ENCODE peak calls at places on chromosomes 6 and 20, in eight cellular contexts. One of them, this sample, is unnamed.

GRCh38 chr6:46715106-46715505 is 20.1 kb downstream of the PLA2G7 start:
- DNase-seq in PC-3: peak
- DNase-seq in M059J: peak
- DNase-seq in H1: no peak
- DNase-seq in activated gamma-delta T cell treated with anti-CD3 and anti-CD28 coated beads, Interleukin-2, amount 50 U/mL, for 16 hours: no peak
- DNase-seq in GM23248: peak
- DNase-seq in RWPE1: peak
- DNase-seq in CD8-positive, alpha-beta T cell: no peak
- DNase-seq in this sample: peak

GRCh38 chr6:112833546-112834215 is 486.6 kb downstream of the RFPL4B start:
- DNase-seq in PC-3: no peak
- DNase-seq in M059J: no peak
- DNase-seq in H1: no peak
- DNase-seq in activated gamma-delta T cell treated with anti-CD3 and anti-CD28 coated beads, Interleukin-2, amount 50 U/mL, for 16 hours: no peak
- DNase-seq in GM23248: no peak
- DNase-seq in RWPE1: no peak
- DNase-seq in CD8-positive, alpha-beta T cell: no peak
- DNase-seq in this sample: no peak

GRCh38 chr20:37380864-37381579 is 35.1 kb downstream of the SRC start:
- DNase-seq in PC-3: no peak
- DNase-seq in M059J: no peak
- DNase-seq in H1: no peak
- DNase-seq in activated gamma-delta T cell treated with anti-CD3 and anti-CD28 coated beads, Interleukin-2, amount 50 U/mL, for 16 hours: no peak
- DNase-seq in GM23248: no peak
- DNase-seq in RWPE1: no peak
- DNase-seq in CD8-positive, alpha-beta T cell: no peak
- DNase-seq in this sample: peak

GRCh38 chr20:41247523-41248370 is 69.8 kb downstream of the ZHX3 start:
- DNase-seq in PC-3: no peak
- DNase-seq in M059J: no peak
- DNase-seq in H1: no peak
- DNase-seq in activated gamma-delta T cell treated with anti-CD3 and anti-CD28 coated beads, Interleukin-2, amount 50 U/mL, for 16 hours: no peak
- DNase-seq in GM23248: no peak
- DNase-seq in RWPE1: no peak
- DNase-seq in CD8-positive, alpha-beta T cell: no peak
- DNase-seq in this sample: no peak

GRCh38 chr20:52958206-52958605 is 14.0 kb upstream of the TSHZ2 start:
- DNase-seq in PC-3: no peak
- DNase-seq in M059J: peak
- DNase-seq in H1: no peak
- DNase-seq in activated gamma-delta T cell treated with anti-CD3 and anti-CD28 coated beads, Interleukin-2, amount 50 U/mL, for 16 hours: no peak
- DNase-seq in GM23248: peak
- DNase-seq in RWPE1: no peak
- DNase-seq in CD8-positive, alpha-beta T cell: no peak
- DNase-seq in this sample: no peak

GRCh38 chr20:12916699-12917098 is 92.1 kb upstream of the SPTLC3 start:
- DNase-seq in PC-3: no peak
- DNase-seq in M059J: peak
- DNase-seq in H1: no peak
- DNase-seq in activated gamma-delta T cell treated with anti-CD3 and anti-CD28 coated beads, Interleukin-2, amount 50 U/mL, for 16 hours: no peak
- DNase-seq in GM23248: peak
- DNase-seq in RWPE1: no peak
- DNase-seq in CD8-positive, alpha-beta T cell: no peak
- DNase-seq in this sample: no peak

GRCh38 chr20:5393218-5393870 is 76.6 kb upstream of the PROKR2 start:
- DNase-seq in PC-3: no peak
- DNase-seq in M059J: no peak
- DNase-seq in H1: no peak
- DNase-seq in activated gamma-delta T cell treated with anti-CD3 and anti-CD28 coated beads, Interleukin-2, amount 50 U/mL, for 16 hours: no peak
- DNase-seq in GM23248: no peak
- DNase-seq in RWPE1: no peak
- DNase-seq in CD8-positive, alpha-beta T cell: no peak
- DNase-seq in this sample: no peak

GRCh38 chr6:110529355-110529754 is 52.9 kb upstream of the SLC22A16 start:
- DNase-seq in PC-3: peak
- DNase-seq in M059J: peak
- DNase-seq in H1: no peak
- DNase-seq in activated gamma-delta T cell treated with anti-CD3 and anti-CD28 coated beads, Interleukin-2, amount 50 U/mL, for 16 hours: no peak
- DNase-seq in GM23248: peak
- DNase-seq in RWPE1: no peak
- DNase-seq in CD8-positive, alpha-beta T cell: no peak
- DNase-seq in this sample: peak

GRCh38 chr6:145808239-145808638 is 6.4 kb downstream of the FBXO30 start:
- DNase-seq in PC-3: no peak
- DNase-seq in M059J: no peak
- DNase-seq in H1: no peak
- DNase-seq in activated gamma-delta T cell treated with anti-CD3 and anti-CD28 coated beads, Interleukin-2, amount 50 U/mL, for 16 hours: no peak
- DNase-seq in GM23248: peak
- DNase-seq in RWPE1: no peak
- DNase-seq in CD8-positive, alpha-beta T cell: no peak
- DNase-seq in this sample: peak

GRCh38 chr6:49001856-49002255 is 461.2 kb downstream of the MMUT start:
- DNase-seq in PC-3: peak
- DNase-seq in M059J: peak
- DNase-seq in H1: no peak
- DNase-seq in activated gamma-delta T cell treated with anti-CD3 and anti-CD28 coated beads, Interleukin-2, amount 50 U/mL, for 16 hours: no peak
- DNase-seq in GM23248: peak
- DNase-seq in RWPE1: no peak
- DNase-seq in CD8-positive, alpha-beta T cell: no peak
- DNase-seq in this sample: no peak

GRCh38 chr6:4961322-4962168 is 42.3 kb downstream of the RPP40 start:
- DNase-seq in PC-3: peak
- DNase-seq in M059J: no peak
- DNase-seq in H1: no peak
- DNase-seq in activated gamma-delta T cell treated with anti-CD3 and anti-CD28 coated beads, Interleukin-2, amount 50 U/mL, for 16 hours: no peak
- DNase-seq in GM23248: peak
- DNase-seq in RWPE1: no peak
- DNase-seq in CD8-positive, alpha-beta T cell: no peak
- DNase-seq in this sample: no peak

GRCh38 chr6:22049002-22049401 is 247.8 kb downstream of the PRL start:
- DNase-seq in PC-3: peak
- DNase-seq in M059J: no peak
- DNase-seq in H1: no peak
- DNase-seq in activated gamma-delta T cell treated with anti-CD3 and anti-CD28 coated beads, Interleukin-2, amount 50 U/mL, for 16 hours: no peak
- DNase-seq in GM23248: no peak
- DNase-seq in RWPE1: no peak
- DNase-seq in CD8-positive, alpha-beta T cell: no peak
- DNase-seq in this sample: no peak

GRCh38 chr20:19205999-19206398 is 6.4 kb upstream of the SLC24A3 start:
- DNase-seq in PC-3: peak
- DNase-seq in M059J: peak
- DNase-seq in H1: no peak
- DNase-seq in activated gamma-delta T cell treated with anti-CD3 and anti-CD28 coated beads, Interleukin-2, amount 50 U/mL, for 16 hours: peak
- DNase-seq in GM23248: peak
- DNase-seq in RWPE1: peak
- DNase-seq in CD8-positive, alpha-beta T cell: peak
- DNase-seq in this sample: peak

GRCh38 chr6:41455410-41455809 is 90.8 kb upstream of the FOXP4 start:
- DNase-seq in PC-3: no peak
- DNase-seq in M059J: no peak
- DNase-seq in H1: no peak
- DNase-seq in activated gamma-delta T cell treated with anti-CD3 and anti-CD28 coated beads, Interleukin-2, amount 50 U/mL, for 16 hours: no peak
- DNase-seq in GM23248: no peak
- DNase-seq in RWPE1: no peak
- DNase-seq in CD8-positive, alpha-beta T cell: no peak
- DNase-seq in this sample: no peak

GRCh38 chr6:89553446-89553845 is 85.1 kb downstream of the LYRM2 start:
- DNase-seq in PC-3: no peak
- DNase-seq in M059J: no peak
- DNase-seq in H1: no peak
- DNase-seq in activated gamma-delta T cell treated with anti-CD3 and anti-CD28 coated beads, Interleukin-2, amount 50 U/mL, for 16 hours: no peak
- DNase-seq in GM23248: no peak
- DNase-seq in RWPE1: no peak
- DNase-seq in CD8-positive, alpha-beta T cell: no peak
- DNase-seq in this sample: no peak

GRCh38 chr6:140537211-140537610 is 1162.8 kb upstream of the CITED2 start:
- DNase-seq in PC-3: peak
- DNase-seq in M059J: peak
- DNase-seq in H1: no peak
- DNase-seq in activated gamma-delta T cell treated with anti-CD3 and anti-CD28 coated beads, Interleukin-2, amount 50 U/mL, for 16 hours: no peak
- DNase-seq in GM23248: peak
- DNase-seq in RWPE1: no peak
- DNase-seq in CD8-positive, alpha-beta T cell: no peak
- DNase-seq in this sample: no peak

GRCh38 chr6:157989541-157990289 is 8.1 kb downstream of the SYNJ2 start:
- DNase-seq in PC-3: peak
- DNase-seq in M059J: peak
- DNase-seq in H1: no peak
- DNase-seq in activated gamma-delta T cell treated with anti-CD3 and anti-CD28 coated beads, Interleukin-2, amount 50 U/mL, for 16 hours: no peak
- DNase-seq in GM23248: peak
- DNase-seq in RWPE1: peak
- DNase-seq in CD8-positive, alpha-beta T cell: no peak
- DNase-seq in this sample: no peak

GRCh38 chr6:95581073-95581472 is 3.7 kb downstream of the MANEA start:
- DNase-seq in PC-3: no peak
- DNase-seq in M059J: no peak
- DNase-seq in H1: no peak
- DNase-seq in activated gamma-delta T cell treated with anti-CD3 and anti-CD28 coated beads, Interleukin-2, amount 50 U/mL, for 16 hours: no peak
- DNase-seq in GM23248: peak
- DNase-seq in RWPE1: no peak
- DNase-seq in CD8-positive, alpha-beta T cell: no peak
- DNase-seq in this sample: no peak

GRCh38 chr6:16849280-16850210 is 88.3 kb upstream of the ATXN1 start:
- DNase-seq in PC-3: peak
- DNase-seq in M059J: peak
- DNase-seq in H1: no peak
- DNase-seq in activated gamma-delta T cell treated with anti-CD3 and anti-CD28 coated beads, Interleukin-2, amount 50 U/mL, for 16 hours: no peak
- DNase-seq in GM23248: peak
- DNase-seq in RWPE1: no peak
- DNase-seq in CD8-positive, alpha-beta T cell: no peak
- DNase-seq in this sample: peak

GRCh38 chr20:4511776-4512175 is 209.9 kb upstream of the PRND start:
- DNase-seq in PC-3: no peak
- DNase-seq in M059J: peak
- DNase-seq in H1: no peak
- DNase-seq in activated gamma-delta T cell treated with anti-CD3 and anti-CD28 coated beads, Interleukin-2, amount 50 U/mL, for 16 hours: no peak
- DNase-seq in GM23248: peak
- DNase-seq in RWPE1: no peak
- DNase-seq in CD8-positive, alpha-beta T cell: no peak
- DNase-seq in this sample: no peak

GRCh38 chr6:38702471-38703397 is at the start of gene GLO1:
- DNase-seq in PC-3: peak
- DNase-seq in M059J: peak
- DNase-seq in H1: peak
- DNase-seq in activated gamma-delta T cell treated with anti-CD3 and anti-CD28 coated beads, Interleukin-2, amount 50 U/mL, for 16 hours: peak
- DNase-seq in GM23248: peak
- DNase-seq in RWPE1: peak
- DNase-seq in CD8-positive, alpha-beta T cell: peak
- DNase-seq in this sample: peak

This sample was measured in osteoblast.